ENCODE peak calls at places on chromosomes 3 and 15, in five cellular contexts. Q is stimulated activated CD4-positive, alpha-beta T cell treated with anti-CD3 and anti-CD28 coated beads, Interleukin-2, amount 100 ng/mL, for 48 hours; G is iris pigment epithelial cell; O is GM23338; P is MM.1S. M is an unnamed sample.

GRCh38 chr3:113912551-113913246 is 35.1 kb upstream of the ZDHHC23 start:
- DNase-seq in Q (peak), G (peak), O (peak), P (peak), M (peak)

GRCh38 chr3:23904545-23904944 is 12.2 kb downstream of the NKIRAS1 start:
- DNase-seq in Q (no peak), G (no peak), O (no peak), P (no peak), M (no peak)

GRCh38 chr3:194369522-194370279 is at the start of gene LRRC15:
- DNase-seq in Q (no peak), G (peak), O (peak), P (no peak), M (no peak)

GRCh38 chr3:30193625-30194044 is 412.8 kb upstream of the TGFBR2 start:
- DNase-seq in Q (no peak), G (no peak), O (no peak), P (no peak), M (no peak)

GRCh38 chr15:99755692-99756409 is 22.6 kb upstream of the LYSMD4 start:
- DNase-seq in Q (peak), G (peak), O (peak), P (peak), M (peak)

GRCh38 chr15:57541805-57542504 is 49.7 kb upstream of the MYZAP start:
- DNase-seq in Q (peak), G (peak), O (peak), P (no peak), M (no peak)

GRCh38 chr3:18111702-18112311 is 313.3 kb downstream of the SATB1 start:
- DNase-seq in Q (no peak), G (no peak), O (peak), P (peak), M (no peak)

GRCh38 chr3:72259755-72260589 is 475.0 kb upstream of the PROK2 start:
- DNase-seq in Q (peak), G (peak), O (no peak), P (no peak), M (no peak)

GRCh38 chr3:122586918-122587317 is 9.5 kb downstream of the PARP15 start:
- DNase-seq in Q (no peak), G (no peak), O (no peak), P (no peak), M (no peak)

GRCh38 chr15:65020419-65020818 is 9.0 kb downstream of the MTFMT start:
- DNase-seq in Q (no peak), G (no peak), O (no peak), P (no peak), M (no peak)

M was measured in Panc1.